ENCODE peak calls at places on chromosomes 12 and 14, in eight cellular contexts. One of them, this sample, is unnamed.

GRCh38 chr14:29810657-29811056 is 117.0 kb downstream of the PRKD1 start:
- DNase-seq in NCI-H1436: peak
- DNase-seq in posterior cingulate gyrus: no peak
- DNase-seq in NCI-H460: no peak
- DNase-seq in tibial nerve: no peak
- DNase-seq in astrocyte of the spinal cord: no peak
- DNase-seq in KBM-7: no peak
- DNase-seq in RPMI7951: peak
- DNase-seq in this sample: peak

GRCh38 chr14:77217551-77217950 is 36.0 kb downstream of the TMEM63C start:
- DNase-seq in NCI-H1436: no peak
- DNase-seq in posterior cingulate gyrus: no peak
- DNase-seq in NCI-H460: no peak
- DNase-seq in tibial nerve: no peak
- DNase-seq in astrocyte of the spinal cord: no peak
- DNase-seq in KBM-7: no peak
- DNase-seq in RPMI7951: no peak
- DNase-seq in this sample: no peak

GRCh38 chr14:50677527-50678063 is 9.5 kb upstream of the SAV1 start:
- DNase-seq in NCI-H1436: no peak
- DNase-seq in posterior cingulate gyrus: no peak
- DNase-seq in NCI-H460: peak
- DNase-seq in tibial nerve: no peak
- DNase-seq in astrocyte of the spinal cord: peak
- DNase-seq in KBM-7: peak
- DNase-seq in RPMI7951: peak
- DNase-seq in this sample: peak

GRCh38 chr12:117033382-117034045 is 65.7 kb downstream of the TESC start:
- DNase-seq in NCI-H1436: no peak
- DNase-seq in posterior cingulate gyrus: peak
- DNase-seq in NCI-H460: no peak
- DNase-seq in tibial nerve: no peak
- DNase-seq in astrocyte of the spinal cord: no peak
- DNase-seq in KBM-7: no peak
- DNase-seq in RPMI7951: no peak
- DNase-seq in this sample: no peak

GRCh38 chr12:130375296-130375695 is 37.6 kb downstream of the PIWIL1 start:
- DNase-seq in NCI-H1436: no peak
- DNase-seq in posterior cingulate gyrus: no peak
- DNase-seq in NCI-H460: no peak
- DNase-seq in tibial nerve: no peak
- DNase-seq in astrocyte of the spinal cord: no peak
- DNase-seq in KBM-7: no peak
- DNase-seq in RPMI7951: no peak
- DNase-seq in this sample: no peak

GRCh38 chr12:76530531-76530930 is 29.0 kb downstream of the OSBPL8 start:
- DNase-seq in NCI-H1436: no peak
- DNase-seq in posterior cingulate gyrus: no peak
- DNase-seq in NCI-H460: no peak
- DNase-seq in tibial nerve: no peak
- DNase-seq in astrocyte of the spinal cord: no peak
- DNase-seq in KBM-7: no peak
- DNase-seq in RPMI7951: no peak
- DNase-seq in this sample: no peak

GRCh38 chr14:80549141-80549540 is 337.8 kb upstream of the DIO2 start:
- DNase-seq in NCI-H1436: no peak
- DNase-seq in posterior cingulate gyrus: no peak
- DNase-seq in NCI-H460: no peak
- DNase-seq in tibial nerve: no peak
- DNase-seq in astrocyte of the spinal cord: no peak
- DNase-seq in KBM-7: no peak
- DNase-seq in RPMI7951: no peak
- DNase-seq in this sample: peak

GRCh38 chr12:25775968-25776367 is 182.5 kb upstream of the RASSF8 start:
- DNase-seq in NCI-H1436: no peak
- DNase-seq in posterior cingulate gyrus: no peak
- DNase-seq in NCI-H460: no peak
- DNase-seq in tibial nerve: no peak
- DNase-seq in astrocyte of the spinal cord: no peak
- DNase-seq in KBM-7: peak
- DNase-seq in RPMI7951: peak
- DNase-seq in this sample: no peak

GRCh38 chr14:65817011-65817410 is 404.5 kb downstream of the FUT8 start:
- DNase-seq in NCI-H1436: no peak
- DNase-seq in posterior cingulate gyrus: no peak
- DNase-seq in NCI-H460: no peak
- DNase-seq in tibial nerve: no peak
- DNase-seq in astrocyte of the spinal cord: no peak
- DNase-seq in KBM-7: no peak
- DNase-seq in RPMI7951: no peak
- DNase-seq in this sample: peak

GRCh38 chr12:27583057-27583797 is 59.2 kb downstream of the PPFIBP1 start:
- DNase-seq in NCI-H1436: no peak
- DNase-seq in posterior cingulate gyrus: no peak
- DNase-seq in NCI-H460: no peak
- DNase-seq in tibial nerve: no peak
- DNase-seq in astrocyte of the spinal cord: peak
- DNase-seq in KBM-7: no peak
- DNase-seq in RPMI7951: no peak
- DNase-seq in this sample: peak

GRCh38 chr12:120529641-120530314 is 820 bp upstream of the COQ5 start:
- DNase-seq in NCI-H1436: no peak
- DNase-seq in posterior cingulate gyrus: no peak
- DNase-seq in NCI-H460: peak
- DNase-seq in tibial nerve: no peak
- DNase-seq in astrocyte of the spinal cord: peak
- DNase-seq in KBM-7: no peak
- DNase-seq in RPMI7951: peak
- DNase-seq in this sample: peak

GRCh38 chr12:82479511-82479910 is 121.2 kb downstream of the METTL25 start:
- DNase-seq in NCI-H1436: no peak
- DNase-seq in posterior cingulate gyrus: no peak
- DNase-seq in NCI-H460: no peak
- DNase-seq in tibial nerve: no peak
- DNase-seq in astrocyte of the spinal cord: peak
- DNase-seq in KBM-7: no peak
- DNase-seq in RPMI7951: no peak
- DNase-seq in this sample: peak

GRCh38 chr14:31920003-31920402 is 157.1 kb upstream of the ARHGAP5 start:
- DNase-seq in NCI-H1436: no peak
- DNase-seq in posterior cingulate gyrus: peak
- DNase-seq in NCI-H460: no peak
- DNase-seq in tibial nerve: no peak
- DNase-seq in astrocyte of the spinal cord: no peak
- DNase-seq in KBM-7: no peak
- DNase-seq in RPMI7951: no peak
- DNase-seq in this sample: no peak

GRCh38 chr14:86217523-86217922 is 687.6 kb downstream of the FLRT2 start:
- DNase-seq in NCI-H1436: no peak
- DNase-seq in posterior cingulate gyrus: no peak
- DNase-seq in NCI-H460: no peak
- DNase-seq in tibial nerve: no peak
- DNase-seq in astrocyte of the spinal cord: no peak
- DNase-seq in KBM-7: no peak
- DNase-seq in RPMI7951: no peak
- DNase-seq in this sample: no peak

GRCh38 chr14:85619866-85620265 is 89.9 kb downstream of the FLRT2 start:
- DNase-seq in NCI-H1436: no peak
- DNase-seq in posterior cingulate gyrus: no peak
- DNase-seq in NCI-H460: no peak
- DNase-seq in tibial nerve: no peak
- DNase-seq in astrocyte of the spinal cord: no peak
- DNase-seq in KBM-7: no peak
- DNase-seq in RPMI7951: no peak
- DNase-seq in this sample: no peak

GRCh38 chr14:102554835-102555819 is 37.3 kb upstream of the RCOR1 start:
- DNase-seq in NCI-H1436: peak
- DNase-seq in posterior cingulate gyrus: no peak
- DNase-seq in NCI-H460: no peak
- DNase-seq in tibial nerve: peak
- DNase-seq in astrocyte of the spinal cord: no peak
- DNase-seq in KBM-7: no peak
- DNase-seq in RPMI7951: peak
- DNase-seq in this sample: peak

GRCh38 chr12:132522586-132523380 is 32.8 kb downstream of the FBRSL1 start:
- DNase-seq in NCI-H1436: no peak
- DNase-seq in posterior cingulate gyrus: no peak
- DNase-seq in NCI-H460: no peak
- DNase-seq in tibial nerve: no peak
- DNase-seq in astrocyte of the spinal cord: no peak
- DNase-seq in KBM-7: no peak
- DNase-seq in RPMI7951: no peak
- DNase-seq in this sample: no peak

GRCh38 chr14:104586832-104587620 is 7.5 kb downstream of the C14orf180 start:
- DNase-seq in NCI-H1436: no peak
- DNase-seq in posterior cingulate gyrus: peak
- DNase-seq in NCI-H460: no peak
- DNase-seq in tibial nerve: no peak
- DNase-seq in astrocyte of the spinal cord: no peak
- DNase-seq in KBM-7: no peak
- DNase-seq in RPMI7951: no peak
- DNase-seq in this sample: no peak

GRCh38 chr12:110766311-110767154 is 23.8 kb upstream of the PPP1CC start:
- DNase-seq in NCI-H1436: no peak
- DNase-seq in posterior cingulate gyrus: peak
- DNase-seq in NCI-H460: no peak
- DNase-seq in tibial nerve: no peak
- DNase-seq in astrocyte of the spinal cord: no peak
- DNase-seq in KBM-7: no peak
- DNase-seq in RPMI7951: peak
- DNase-seq in this sample: no peak

GRCh38 chr12:583251-583869 is 79.9 kb downstream of the NINJ2 start:
- DNase-seq in NCI-H1436: no peak
- DNase-seq in posterior cingulate gyrus: peak
- DNase-seq in NCI-H460: no peak
- DNase-seq in tibial nerve: no peak
- DNase-seq in astrocyte of the spinal cord: no peak
- DNase-seq in KBM-7: no peak
- DNase-seq in RPMI7951: no peak
- DNase-seq in this sample: no peak